ENCODE peak calls at places on chromosomes 16 and 17, in seven cellular contexts. One of them, this sample, is unnamed.

GRCh38 chr17:61307905-61308886 is 91.4 kb upstream of the TBX2 start:
- DNase-seq in fibroblast of the aortic adventitia: peak
- DNase-seq in body of pancreas: peak
- DNase-seq in A549: peak
- DNase-seq in uterus: peak
- DNase-seq in transverse colon: no peak
- DNase-seq in tibial nerve: no peak
- DNase-seq in this sample: no peak

GRCh38 chr16:75733305-75734141 is 7.2 kb upstream of the CPHXL start:
- DNase-seq in tibial nerve: peak
- DNase-seq in body of pancreas: peak
- DNase-seq in uterus: peak
- DNase-seq in A549: no peak
- DNase-seq in transverse colon: no peak
- DNase-seq in fibroblast of the aortic adventitia: peak
- DNase-seq in this sample: peak

GRCh38 chr16:57801098-57801855 is 1.0 kb downstream of the KIFC3 start:
- DNase-seq in uterus: no peak
- DNase-seq in fibroblast of the aortic adventitia: peak
- DNase-seq in transverse colon: no peak
- DNase-seq in body of pancreas: no peak
- DNase-seq in A549: peak
- DNase-seq in tibial nerve: no peak
- DNase-seq in this sample: no peak

GRCh38 chr17:74201250-74201649 is 2.2 kb upstream of the RPL38 start:
- DNase-seq in A549: no peak
- DNase-seq in tibial nerve: peak
- DNase-seq in transverse colon: peak
- DNase-seq in fibroblast of the aortic adventitia: peak
- DNase-seq in body of pancreas: peak
- DNase-seq in uterus: no peak
- DNase-seq in this sample: no peak

GRCh38 chr17:57545836-57546305 is 199.2 kb downstream of the CCDC182 start:
- DNase-seq in transverse colon: no peak
- DNase-seq in fibroblast of the aortic adventitia: no peak
- DNase-seq in A549: no peak
- DNase-seq in tibial nerve: no peak
- DNase-seq in uterus: no peak
- DNase-seq in body of pancreas: no peak
- DNase-seq in this sample: no peak

GRCh38 chr17:56319531-56319930 is 166.3 kb downstream of the ANKFN1 start:
- DNase-seq in body of pancreas: no peak
- DNase-seq in uterus: no peak
- DNase-seq in A549: peak
- DNase-seq in tibial nerve: no peak
- DNase-seq in transverse colon: no peak
- DNase-seq in fibroblast of the aortic adventitia: peak
- DNase-seq in this sample: no peak

GRCh38 chr16:89023151-89023551 is 46.1 kb upstream of the CBFA2T3 start:
- DNase-seq in A549: no peak
- DNase-seq in uterus: no peak
- DNase-seq in body of pancreas: no peak
- DNase-seq in transverse colon: no peak
- DNase-seq in tibial nerve: no peak
- DNase-seq in fibroblast of the aortic adventitia: no peak
- DNase-seq in this sample: no peak

GRCh38 chr17:62737513-62737912 is 70.6 kb downstream of the MARCHF10 start:
- DNase-seq in transverse colon: no peak
- DNase-seq in fibroblast of the aortic adventitia: no peak
- DNase-seq in A549: no peak
- DNase-seq in uterus: no peak
- DNase-seq in tibial nerve: no peak
- DNase-seq in body of pancreas: no peak
- DNase-seq in this sample: no peak

GRCh38 chr17:29292992-29293889 is 707 bp downstream of the NUFIP2 start:
- DNase-seq in uterus: peak
- DNase-seq in transverse colon: peak
- DNase-seq in A549: peak
- DNase-seq in body of pancreas: peak
- DNase-seq in fibroblast of the aortic adventitia: peak
- DNase-seq in tibial nerve: peak
- DNase-seq in this sample: peak

GRCh38 chr16:75087040-75087979 is 29.3 kb downstream of the LDHD start:
- DNase-seq in tibial nerve: no peak
- DNase-seq in uterus: peak
- DNase-seq in A549: no peak
- DNase-seq in transverse colon: peak
- DNase-seq in body of pancreas: no peak
- DNase-seq in fibroblast of the aortic adventitia: peak
- DNase-seq in this sample: peak

GRCh38 chr17:79792984-79793923 is 3.6 kb downstream of the CBX8 start:
- DNase-seq in body of pancreas: no peak
- DNase-seq in fibroblast of the aortic adventitia: peak
- DNase-seq in transverse colon: no peak
- DNase-seq in uterus: no peak
- DNase-seq in A549: peak
- DNase-seq in tibial nerve: no peak
- DNase-seq in this sample: no peak

GRCh38 chr17:55845385-55845784 is 94.5 kb downstream of the PCTP start:
- DNase-seq in uterus: peak
- DNase-seq in transverse colon: peak
- DNase-seq in body of pancreas: peak
- DNase-seq in A549: peak
- DNase-seq in fibroblast of the aortic adventitia: peak
- DNase-seq in tibial nerve: peak
- DNase-seq in this sample: peak

GRCh38 chr16:69402448-69402847 is 16.6 kb upstream of the TERF2 start:
- DNase-seq in body of pancreas: no peak
- DNase-seq in transverse colon: no peak
- DNase-seq in fibroblast of the aortic adventitia: no peak
- DNase-seq in tibial nerve: no peak
- DNase-seq in A549: no peak
- DNase-seq in uterus: no peak
- DNase-seq in this sample: no peak

GRCh38 chr17:62995377-62995885 is 29.4 kb downstream of the TANC2 start:
- DNase-seq in uterus: no peak
- DNase-seq in body of pancreas: peak
- DNase-seq in tibial nerve: no peak
- DNase-seq in transverse colon: peak
- DNase-seq in fibroblast of the aortic adventitia: peak
- DNase-seq in A549: peak
- DNase-seq in this sample: peak

GRCh38 chr16:68784721-68785120 is 47.6 kb downstream of the CDH1 start:
- DNase-seq in uterus: no peak
- DNase-seq in body of pancreas: no peak
- DNase-seq in A549: no peak
- DNase-seq in fibroblast of the aortic adventitia: no peak
- DNase-seq in tibial nerve: no peak
- DNase-seq in transverse colon: no peak
- DNase-seq in this sample: no peak

GRCh38 chr17:3636908-3637373 is 381 bp downstream of the CTNS start:
- DNase-seq in tibial nerve: no peak
- DNase-seq in body of pancreas: no peak
- DNase-seq in A549: no peak
- DNase-seq in fibroblast of the aortic adventitia: no peak
- DNase-seq in uterus: no peak
- DNase-seq in transverse colon: no peak
- DNase-seq in this sample: no peak

GRCh38 chr17:62700964-62701705 is 73.7 kb downstream of the MRC2 start:
- DNase-seq in body of pancreas: no peak
- DNase-seq in transverse colon: no peak
- DNase-seq in uterus: no peak
- DNase-seq in A549: no peak
- DNase-seq in fibroblast of the aortic adventitia: no peak
- DNase-seq in tibial nerve: no peak
- DNase-seq in this sample: no peak

GRCh38 chr16:72819345-72819744 is 228.6 kb downstream of the ZFHX3 start:
- DNase-seq in transverse colon: no peak
- DNase-seq in uterus: no peak
- DNase-seq in fibroblast of the aortic adventitia: peak
- DNase-seq in body of pancreas: no peak
- DNase-seq in A549: no peak
- DNase-seq in tibial nerve: no peak
- DNase-seq in this sample: no peak

GRCh38 chr16:85428168-85428898 is 184.8 kb upstream of the GSE1 start:
- DNase-seq in A549: peak
- DNase-seq in uterus: no peak
- DNase-seq in tibial nerve: no peak
- DNase-seq in fibroblast of the aortic adventitia: peak
- DNase-seq in body of pancreas: peak
- DNase-seq in transverse colon: peak
- DNase-seq in this sample: peak

GRCh38 chr17:8964801-8965393 is 610 bp downstream of the PIK3R5 start:
- DNase-seq in A549: no peak
- DNase-seq in body of pancreas: peak
- DNase-seq in transverse colon: no peak
- DNase-seq in uterus: no peak
- DNase-seq in tibial nerve: no peak
- DNase-seq in fibroblast of the aortic adventitia: no peak
- DNase-seq in this sample: no peak

GRCh38 chr17:80475949-80476876 is at the start of gene NPTX1:
- DNase-seq in tibial nerve: no peak
- DNase-seq in body of pancreas: no peak
- DNase-seq in A549: no peak
- DNase-seq in uterus: no peak
- DNase-seq in transverse colon: no peak
- DNase-seq in fibroblast of the aortic adventitia: no peak
- DNase-seq in this sample: no peak

GRCh38 chr17:80028030-80028429 is 7.6 kb downstream of the TBC1D16 start:
- DNase-seq in uterus: no peak
- DNase-seq in tibial nerve: no peak
- DNase-seq in transverse colon: no peak
- DNase-seq in A549: no peak
- DNase-seq in body of pancreas: peak
- DNase-seq in fibroblast of the aortic adventitia: no peak
- DNase-seq in this sample: peak

GRCh38 chr16:30844671-30845449 is 49.0 kb downstream of the BCL7C start:
- DNase-seq in transverse colon: peak
- DNase-seq in A549: peak
- DNase-seq in tibial nerve: peak
- DNase-seq in fibroblast of the aortic adventitia: peak
- DNase-seq in uterus: peak
- DNase-seq in body of pancreas: peak
- DNase-seq in this sample: peak
- H3K4me3 ChIP-seq in transverse colon: no peak
- H3K4me3 ChIP-seq in A549: no peak
- H3K4me3 ChIP-seq in tibial nerve: peak
- H3K4me3 ChIP-seq in fibroblast of the aortic adventitia: peak
- H3K4me3 ChIP-seq in uterus: no peak
- H3K4me3 ChIP-seq in body of pancreas: no peak
- H3K4me3 ChIP-seq in this sample: no peak

GRCh38 chr17:35161281-35161761 is 13.7 kb downstream of the UNC45B start:
- DNase-seq in fibroblast of the aortic adventitia: no peak
- DNase-seq in uterus: no peak
- DNase-seq in tibial nerve: no peak
- DNase-seq in A549: no peak
- DNase-seq in body of pancreas: no peak
- DNase-seq in transverse colon: no peak
- DNase-seq in this sample: no peak

GRCh38 chr17:35160354-35161201 is 13.0 kb downstream of the UNC45B start:
- DNase-seq in uterus: no peak
- DNase-seq in tibial nerve: no peak
- DNase-seq in fibroblast of the aortic adventitia: no peak
- DNase-seq in A549: no peak
- DNase-seq in body of pancreas: no peak
- DNase-seq in transverse colon: no peak
- DNase-seq in this sample: no peak

GRCh38 chr17:35164716-35165115 is 17.1 kb downstream of the UNC45B start:
- DNase-seq in A549: no peak
- DNase-seq in tibial nerve: no peak
- DNase-seq in body of pancreas: no peak
- DNase-seq in transverse colon: no peak
- DNase-seq in fibroblast of the aortic adventitia: no peak
- DNase-seq in uterus: no peak
- DNase-seq in this sample: no peak

GRCh38 chr17:35163886-35164285 is 16.3 kb downstream of the UNC45B start:
- DNase-seq in fibroblast of the aortic adventitia: no peak
- DNase-seq in tibial nerve: no peak
- DNase-seq in uterus: no peak
- DNase-seq in body of pancreas: no peak
- DNase-seq in A549: no peak
- DNase-seq in transverse colon: no peak
- DNase-seq in this sample: no peak

GRCh38 chr17:35162755-35163154 is 15.1 kb downstream of the UNC45B start:
- DNase-seq in transverse colon: no peak
- DNase-seq in uterus: no peak
- DNase-seq in A549: no peak
- DNase-seq in body of pancreas: no peak
- DNase-seq in fibroblast of the aortic adventitia: no peak
- DNase-seq in tibial nerve: no peak
- DNase-seq in this sample: no peak
- TF ChIP-seq CTCF in transverse colon: no peak
- TF ChIP-seq CTCF in uterus: no peak
- TF ChIP-seq CTCF in A549: no peak
- TF ChIP-seq CTCF in body of pancreas: no peak
- TF ChIP-seq CTCF in fibroblast of the aortic adventitia: no peak
- TF ChIP-seq CTCF in tibial nerve: no peak
- TF ChIP-seq CTCF in this sample: no peak

DNA sequence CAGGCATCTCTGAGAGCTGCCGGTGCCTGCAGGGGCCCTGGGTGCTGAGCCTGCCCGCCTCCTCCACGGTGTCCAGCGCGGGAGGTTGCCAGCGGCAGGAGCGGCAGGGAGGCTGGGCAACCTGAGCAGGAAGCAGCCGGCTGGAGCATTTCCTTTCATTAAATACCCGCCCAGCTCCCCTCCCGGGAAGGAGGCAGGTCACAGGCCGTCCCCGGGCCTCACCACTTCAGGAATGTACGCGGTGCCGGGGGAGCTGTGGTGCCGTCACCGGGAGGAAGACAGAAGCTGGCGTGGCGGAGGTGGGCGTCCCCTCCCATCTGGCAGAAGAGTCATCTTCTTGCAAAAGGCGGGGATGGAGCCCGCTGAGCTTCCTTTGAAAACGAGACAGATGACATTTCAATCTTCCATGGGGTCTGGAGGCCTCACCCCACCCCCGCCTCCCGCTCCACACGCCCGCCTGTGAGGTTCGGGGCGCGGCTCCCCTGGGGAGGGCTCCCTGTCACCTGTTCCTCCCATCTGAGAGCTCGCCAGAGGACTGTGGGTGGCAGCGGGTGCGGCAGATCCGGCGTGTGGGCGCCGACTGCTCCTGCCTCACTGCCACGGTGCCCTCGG is 16.0 kb downstream of the SOX8 start:
- DNase-seq in body of pancreas: peak
- DNase-seq in uterus: no peak
- DNase-seq in fibroblast of the aortic adventitia: peak
- DNase-seq in A549: peak
- DNase-seq in tibial nerve: no peak
- DNase-seq in transverse colon: peak
- DNase-seq in this sample: no peak
- H3K4me3 ChIP-seq in body of pancreas: no peak
- H3K4me3 ChIP-seq in uterus: no peak
- H3K4me3 ChIP-seq in fibroblast of the aortic adventitia: no peak
- H3K4me3 ChIP-seq in A549: peak
- H3K4me3 ChIP-seq in tibial nerve: no peak
- H3K4me3 ChIP-seq in transverse colon: no peak
- H3K4me3 ChIP-seq in this sample: no peak

DNA sequence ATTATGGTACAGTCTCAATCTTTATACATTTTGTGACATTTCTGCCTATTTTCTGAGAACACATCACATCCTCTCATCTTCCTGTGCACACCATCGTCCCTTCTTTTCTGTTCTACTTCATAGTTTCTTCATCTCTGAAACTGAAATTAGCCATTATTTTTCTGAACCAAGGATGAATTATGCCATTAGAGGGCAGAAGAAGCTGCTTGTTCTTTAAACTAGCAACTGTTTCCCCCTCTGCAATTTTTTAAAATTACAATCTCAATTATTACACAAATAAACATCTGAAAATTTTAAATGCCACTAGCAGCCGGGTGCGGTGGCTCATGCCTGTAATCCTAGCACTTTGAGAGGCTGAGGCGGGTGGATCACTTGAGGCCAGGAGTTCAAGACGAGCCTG is 41.3 kb downstream of the RBBP6 start:
- DNase-seq in tibial nerve: no peak
- DNase-seq in transverse colon: no peak
- DNase-seq in body of pancreas: no peak
- DNase-seq in uterus: no peak
- DNase-seq in A549: peak
- DNase-seq in fibroblast of the aortic adventitia: peak
- DNase-seq in this sample: no peak
- TF ChIP-seq CTCF in tibial nerve: peak
- TF ChIP-seq CTCF in transverse colon: no peak
- TF ChIP-seq CTCF in body of pancreas: peak
- TF ChIP-seq CTCF in uterus: no peak
- TF ChIP-seq CTCF in A549: peak
- TF ChIP-seq CTCF in fibroblast of the aortic adventitia: peak
- TF ChIP-seq CTCF in this sample: no peak

This sample was measured in thyroid gland.